ENCODE peak calls at places on chromosomes 11 and 22, in eight cellular contexts. C is heart right ventricle, I is left ventricle myocardium inferior, S is HCT116, R is tibial nerve, D is spleen, N is uterus, M is thoracic aorta. H is an unnamed sample.
A peak's percentile ranks its signal among the peaks of the same experiment; 100 is the strongest.

GRCh38 chr11:1391165-1392010 is 1.7 kb downstream of the BRSK2 start:
- DNase-seq in I (no peak), S (no peak), D (no peak), N (no peak), C (no peak), M (no peak), R (no peak), H (peak; percentile 67)

GRCh38 chr11:96054870-96055705 is 131.2 kb upstream of the MTMR2 start:
- DNase-seq in M (no peak), N (no peak), R (no peak), I (no peak), D (no peak), S (peak; percentile 27), C (no peak), H (no peak)

GRCh38 chr11:26121466-26121865 is 210.5 kb upstream of the ANO3 start:
- DNase-seq in D (no peak), C (no peak), M (no peak), I (no peak), N (no peak), R (no peak), S (no peak), H (no peak)

GRCh38 chr11:12141283-12141682 is 30.9 kb downstream of the MICAL2 start:
- DNase-seq in R (no peak), M (no peak), D (no peak), S (no peak), I (no peak), C (no peak), N (no peak), H (no peak)

GRCh38 chr11:18282626-18283025 is 16.6 kb downstream of the SAA1 start:
- DNase-seq in M (no peak), R (no peak), C (no peak), N (no peak), S (no peak), D (no peak), I (no peak), H (no peak)

GRCh38 chr22:48004936-48005335 is 1242.5 kb downstream of the TBC1D22A start:
- DNase-seq in C (no peak), R (no peak), D (no peak), N (no peak), S (no peak), I (no peak), M (no peak), H (no peak)

GRCh38 chr11:118813551-118813950 is 22.6 kb upstream of the DDX6 start:
- DNase-seq in S (no peak), I (no peak), N (no peak), D (no peak), R (no peak), M (no peak), C (no peak), H (no peak)

GRCh38 chr22:39748877-39749276 is 144.7 kb downstream of the ENTHD1 start:
- DNase-seq in S (no peak), D (no peak), R (no peak), M (no peak), I (no peak), C (no peak), N (no peak), H (peak; percentile 17)

GRCh38 chr11:115207166-115207591 is 297.0 kb downstream of the CADM1 start:
- DNase-seq in I (no peak), M (no peak), R (no peak), C (no peak), D (no peak), N (no peak), S (no peak), H (no peak)

GRCh38 chr22:32780726-32781310 is 20.7 kb upstream of the TIMP3 start:
- DNase-seq in D (no peak), I (no peak), R (no peak), S (no peak), M (no peak), C (no peak), N (no peak), H (no peak)

DNA sequence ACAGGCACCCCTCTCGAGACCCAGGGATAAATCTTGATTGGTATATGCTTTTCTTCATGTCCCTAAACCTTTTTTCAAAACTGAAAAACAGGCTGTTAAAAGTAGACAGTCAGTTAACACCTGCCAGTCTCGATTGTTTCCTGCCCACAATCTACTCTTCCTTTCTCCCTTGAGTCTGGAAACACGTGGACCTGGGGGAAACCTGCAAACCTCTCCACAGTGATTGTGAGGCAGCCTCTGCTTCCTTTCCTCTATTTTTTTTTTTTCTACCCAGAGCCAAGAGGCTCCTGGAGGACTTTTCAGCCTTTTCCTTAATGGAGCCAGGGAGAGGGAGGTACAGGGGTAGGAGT is 69.4 kb upstream of the CLMP start:
- DNase-seq in M (no peak), C (no peak), S (no peak), N (no peak), R (no peak), I (no peak), D (no peak), H (no peak)
- H3K4me1 ChIP-seq in M (no peaks in the 10 kb centered on the region), C (peaks cover 5% of the 10 kb centered on the region), S (no peaks in the 10 kb centered on the region), N (no peaks in the 10 kb centered on the region), R (no peaks in the 10 kb centered on the region), I (peaks cover 10% of the 10 kb centered on the region), D (no peaks in the 10 kb centered on the region), H (peaks cover 18% of the 10 kb centered on the region)

GRCh38 chr11:86749376-86749775 is 51.0 kb upstream of the PRSS23 start:
- DNase-seq in M (no peak), I (no peak), R (no peak), N (no peak), C (no peak), D (no peak), S (no peak), H (no peak)
- TF ChIP-seq CTCF in M (no peak), I (no peak), R (no peak), N (no peak), C (no peak), D (no peak), S (peak; percentile 29), H (peak; percentile 18)

GRCh38 chr11:3165152-3165705 is at the start of gene OSBPL5:
- DNase-seq in M (no peak), C (peak; percentile 86), N (peak; percentile 82), R (peak; percentile 55), I (peak; percentile 87), D (peak; percentile 91), S (no peak), H (peak; percentile 98)
- H3K4me1 ChIP-seq in M (peaks cover 23% of the 10 kb centered on the region), C (peaks cover 66% of the 10 kb centered on the region), N (peaks cover 25% of the 10 kb centered on the region), R (no peaks in the 10 kb centered on the region), I (peaks cover 75% of the 10 kb centered on the region), D (peaks cover 12% of the 10 kb centered on the region), S (peaks cover 19% of the 10 kb centered on the region), H (peaks cover 39% of the 10 kb centered on the region)

GRCh38 chr22:33819743-33820142 is 100.5 kb downstream of the LARGE1 start:
- DNase-seq in C (no peak), M (no peak), R (no peak), N (no peak), D (no peak), I (no peak), S (no peak), H (no peak)
- TF ChIP-seq CTCF in C (no peak), M (no peak), R (no peak), N (no peak), D (no peak), I (no peak), S (no peak), H (no peak)

DNA sequence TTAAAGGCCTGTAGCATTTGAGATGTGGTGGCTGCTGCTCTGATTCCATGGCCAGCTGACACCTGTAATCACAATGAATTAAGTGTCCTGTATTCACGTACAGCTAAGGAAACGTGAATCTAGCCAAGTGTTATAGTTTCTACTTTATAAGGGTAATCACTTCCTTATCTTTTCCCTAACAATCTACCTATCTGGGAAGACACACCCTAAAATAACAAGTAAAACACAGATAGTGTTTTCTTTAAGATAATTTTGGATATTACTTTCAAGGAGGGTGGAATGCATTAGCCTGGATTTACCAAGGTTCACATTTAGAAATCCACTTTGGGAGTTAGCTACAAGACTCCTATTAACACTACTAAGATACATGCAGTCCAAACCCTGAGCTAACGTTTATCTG is 11.5 kb downstream of the CDON start:
- DNase-seq in R (no peak), D (no peak), I (no peak), C (no peak), S (no peak), M (no peak), N (no peak), H (no peak)
- H3K4me1 ChIP-seq in R (no peaks in the 10 kb centered on the region), D (no peaks in the 10 kb centered on the region), I (peaks cover 11% of the 10 kb centered on the region), C (peaks cover 10% of the 10 kb centered on the region), S (no peaks in the 10 kb centered on the region), M (no peaks in the 10 kb centered on the region), N (no peaks in the 10 kb centered on the region), H (no peaks in the 10 kb centered on the region)

DNA sequence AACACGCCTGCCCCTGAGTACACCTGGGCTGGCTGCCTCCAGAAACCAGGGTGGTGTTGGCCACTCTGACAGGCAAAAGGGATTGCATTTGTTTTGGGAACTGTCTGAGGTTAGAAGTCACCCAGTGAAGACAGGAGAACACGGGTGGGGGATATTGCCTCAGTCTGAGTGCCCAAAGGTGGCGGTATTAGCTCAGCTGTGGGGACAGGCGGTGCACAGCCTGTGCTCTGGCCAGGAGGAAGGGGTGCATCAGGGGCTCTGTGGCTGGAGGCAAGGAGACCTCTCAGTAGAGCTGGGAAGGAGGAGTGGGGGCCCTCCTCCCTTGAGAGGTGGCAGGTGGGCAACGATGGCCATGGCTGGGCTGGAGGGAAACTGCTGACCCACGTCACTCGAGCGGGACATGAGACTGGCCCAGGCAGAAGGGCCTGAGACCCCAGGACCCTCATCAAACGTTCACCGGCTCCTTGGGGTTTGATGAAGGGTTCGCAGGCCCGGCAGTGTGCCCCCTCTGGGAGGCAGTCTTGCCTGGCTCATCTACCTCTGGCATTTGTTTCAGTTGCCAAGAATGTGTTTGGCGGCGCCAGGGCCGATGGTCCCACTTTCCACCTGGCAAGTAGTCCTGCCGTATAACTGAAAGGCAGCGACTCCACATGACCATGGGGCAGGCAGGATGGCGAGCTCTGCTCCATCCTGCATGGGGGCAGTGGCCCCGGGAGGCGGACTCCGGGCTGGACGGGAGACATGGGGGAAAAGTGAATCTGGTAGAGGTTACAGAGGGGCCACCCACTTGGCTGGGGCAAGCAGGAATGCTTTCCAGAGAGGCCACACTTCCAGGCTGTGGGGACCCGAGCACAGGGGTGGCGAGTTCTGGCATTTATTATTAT is 52.8 kb upstream of the SMIM38 start:
- DNase-seq in N (no peak), D (no peak), M (no peak), S (no peak), I (no peak), C (no peak), R (no peak), H (no peak)
- TF ChIP-seq CTCF in N (no peak), D (no peak), M (no peak), S (no peak), I (peak; percentile 9), C (no peak), R (no peak), H (peak; percentile 19)

H was measured in osteoblast.